ENCODE peak calls at places on chromosome 2, in four cellular contexts. O is IMR-90; K is Right ventricle myocardium superior; R is activated naive CD8-positive, alpha-beta T cell treated with anti-CD3 and anti-CD28 coated beads, Interleukin-2, amount 50 U/mL, for 24 hours. W is an unnamed sample.

GRCh38 chr2:217451634-217452033 is 551.2 kb downstream of the TNS1 start:
- ATAC-seq in O (peak; percentile 80), K (no peak), R (peak; percentile 69), W (no peak)

GRCh38 chr2:54595999-54596903 is 127.2 kb upstream of the EML6 start:
- ATAC-seq in O (no peak), K (peak; percentile 62), R (peak; percentile 12), W (peak; percentile 85)

GRCh38 chr2:27940090-27940671 is 49.7 kb downstream of the BABAM2 start:
- ATAC-seq in O (no peak), K (no peak), R (no peak), W (no peak)

GRCh38 chr2:16664052-16664731 is 1.4 kb downstream of the CYRIA start:
- ATAC-seq in O (peak; percentile 74), K (peak; percentile 67), R (no peak), W (peak; percentile 71)

GRCh38 chr2:113337809-113338208 is 59.1 kb upstream of the PAX8 start:
- ATAC-seq in O (no peak), K (peak; percentile 89), R (no peak), W (peak; percentile 48)

GRCh38 chr2:217929757-217930707 is 72.8 kb downstream of the TNS1 start:
- ATAC-seq in O (no peak), K (peak; percentile 58), R (no peak), W (peak; percentile 76)

GRCh38 chr2:36147670-36148390 is 207.7 kb upstream of the CRIM1 start:
- ATAC-seq in O (peak; percentile 14), K (no peak), R (peak; percentile 59), W (no peak)

GRCh38 chr2:181457741-181458425 is 697 bp downstream of the ITGA4 start:
- ATAC-seq in O (peak; percentile 62), K (peak; percentile 29), R (peak; percentile 27), W (peak; percentile 28)

GRCh38 chr2:165390875-165391274 is 78.6 kb upstream of the CSRNP3 start:
- ATAC-seq in O (no peak), K (no peak), R (no peak), W (no peak)

GRCh38 chr2:181198188-181198864 is 217.9 kb downstream of the UBE2E3 start:
- ATAC-seq in O (no peak), K (no peak), R (no peak), W (no peak)

GRCh38 chr2:529425-529824 is 147.8 kb downstream of the TMEM18 start:
- ATAC-seq in O (no peak), K (no peak), R (peak; percentile 36), W (no peak)

GRCh38 chr2:144389930-144390311 is 130.0 kb downstream of the ZEB2 start:
- ATAC-seq in O (no peak), K (no peak), R (no peak), W (no peak)